ENCODE peak calls at places on chromosome 15, in seven cellular contexts. R is transverse colon, D is suprapubic skin, P is sigmoid colon, E is ovary, A is tibial nerve, N is SK-N-SH. C is an unnamed sample.

GRCh38 chr15:60520041-60520824 is 41.3 kb upstream of the ICE2 start:
- DNase-seq in R (no peak), D (no peak), P (no peak), E (no peak), A (no peak), N (no peak), C (peak; percentile 43)

GRCh38 chr15:101115887-101116680 is 135.8 kb downstream of the CHSY1 start:
- DNase-seq in R (no peak), D (peak; percentile 70), P (peak; percentile 84), E (peak; percentile 56), A (peak; percentile 36), N (no peak), C (no peak)

GRCh38 chr15:57477736-57478522 is 101.6 kb downstream of the CGNL1 start:
- DNase-seq in R (no peak), D (no peak), P (no peak), E (no peak), A (no peak), N (no peak), C (no peak)

GRCh38 chr15:101445562-101446526 is 43.7 kb downstream of the PCSK6 start:
- DNase-seq in R (no peak), D (no peak), P (peak; percentile 71), E (no peak), A (peak; percentile 44), N (no peak), C (peak; percentile 22)

GRCh38 chr15:56821721-56822425 is 88.6 kb upstream of the ZNF280D start:
- DNase-seq in R (peak; percentile 70), D (no peak), P (peak; percentile 74), E (peak; percentile 16), A (no peak), N (peak; percentile 42), C (peak; percentile 80)

GRCh38 chr15:92797168-92798052 is 102.7 kb upstream of the CHD2 start:
- DNase-seq in R (no peak), D (no peak), P (no peak), E (no peak), A (peak; percentile 95), N (peak; percentile 62), C (peak; percentile 84)

GRCh38 chr15:58773024-58773423 is 1.9 kb downstream of the MINDY2 start:
- DNase-seq in R (no peak), D (no peak), P (no peak), E (no peak), A (no peak), N (no peak), C (no peak)

GRCh38 chr15:99542828-99543227 is 23.0 kb upstream of the MEF2A start:
- DNase-seq in R (no peak), D (no peak), P (no peak), E (no peak), A (no peak), N (no peak), C (no peak)

GRCh38 chr15:62067448-62068044 is 769 bp downstream of the C2CD4A start:
- DNase-seq in R (peak; percentile 28), D (peak; percentile 68), P (peak; percentile 67), E (peak; percentile 12), A (no peak), N (peak; percentile 49), C (no peak)

GRCh38 chr15:47366884-47367283 is 350.4 kb upstream of the SEMA6D start:
- DNase-seq in R (no peak), D (no peak), P (no peak), E (no peak), A (no peak), N (no peak), C (no peak)

GRCh38 chr15:83462953-83463433 is 15.9 kb downstream of the SH3GL3 start:
- DNase-seq in R (no peak), D (no peak), P (no peak), E (no peak), A (no peak), N (no peak), C (no peak)

GRCh38 chr15:90860942-90861675 is 7.3 kb upstream of the FURIN start:
- DNase-seq in R (no peak), D (no peak), P (no peak), E (no peak), A (no peak), N (no peak), C (peak; percentile 92)

GRCh38 chr15:94305133-94305532 is 73.8 kb downstream of the MCTP2 start:
- DNase-seq in R (no peak), D (no peak), P (no peak), E (no peak), A (no peak), N (no peak), C (no peak)

GRCh38 chr15:94312946-94313345 is 81.6 kb downstream of the MCTP2 start:
- DNase-seq in R (no peak), D (no peak), P (no peak), E (no peak), A (no peak), N (no peak), C (no peak)

DNA sequence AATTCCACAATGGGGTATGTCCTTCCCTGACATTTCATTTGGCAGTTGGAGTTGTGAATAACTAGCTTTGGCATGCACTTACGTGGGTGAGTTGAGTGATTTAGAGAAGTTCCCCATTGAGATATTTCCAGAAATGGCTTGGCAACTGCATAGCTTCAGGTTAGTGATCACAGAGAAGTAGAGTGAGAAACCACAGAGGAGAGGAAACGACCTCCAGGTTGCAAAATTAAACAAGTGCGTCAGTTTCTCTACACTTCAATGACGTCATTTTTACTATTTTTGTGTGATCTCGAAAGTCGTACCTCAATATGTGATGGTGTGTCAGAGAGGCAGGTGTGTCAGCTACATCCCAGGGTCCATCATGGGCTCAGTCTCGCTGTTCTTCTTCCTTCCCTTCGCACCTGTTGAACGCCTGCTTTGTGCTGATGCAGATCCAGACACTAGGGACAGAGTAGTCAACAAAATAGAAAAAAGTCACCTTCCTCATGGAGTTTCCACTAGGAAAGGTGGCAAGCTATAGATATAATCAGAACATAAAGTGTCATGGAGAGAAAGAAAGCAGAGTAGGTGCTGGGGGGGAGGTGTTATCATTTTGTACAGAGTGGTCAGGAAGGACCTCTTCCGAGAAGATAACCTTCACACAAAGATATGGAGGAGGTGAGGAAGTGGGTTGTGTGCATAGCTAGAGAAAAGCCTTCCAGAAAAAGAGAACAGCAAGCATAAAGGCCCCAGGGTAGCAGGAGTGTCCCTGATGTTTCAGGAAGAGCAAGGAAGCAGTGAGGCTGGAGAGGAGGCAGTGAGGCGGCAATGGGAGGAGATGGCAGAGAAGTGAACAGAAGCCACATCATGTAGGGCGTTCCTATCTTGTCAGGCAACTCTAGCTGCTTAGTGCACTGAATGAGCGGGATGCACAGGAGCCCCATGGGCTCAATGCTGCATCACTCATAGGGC is 75.6 kb downstream of the MCTP2 start:
- DNase-seq in R (no peak), D (no peak), P (no peak), E (no peak), A (no peak), N (no peak), C (no peak)
- TF ChIP-seq EP300 in R (no peak), D (no peak), P (no peak), E (no peak), A (no peak), N (no peak), C (no peak)

GRCh38 chr15:67927501-67928156 is 87.8 kb upstream of the RNU6-1 start:
- DNase-seq in R (peak; percentile 45), D (no peak), P (peak; percentile 88), E (peak; percentile 87), A (no peak), N (no peak), C (peak; percentile 51)
- TF ChIP-seq EP300 in R (no peak), D (no peak), P (no peak), E (no peak), A (no peak), N (no peak), C (no peak)

GRCh38 chr15:72375846-72376581 is at the start of gene HEXA:
- DNase-seq in R (peak; percentile 97), D (peak; percentile 97), P (peak; percentile 99), E (peak; percentile 99), A (peak; percentile 98), N (peak; percentile 99), C (peak; percentile 99)
- TF ChIP-seq EP300 in R (peak; percentile 75), D (no peak), P (no peak), E (no peak), A (peak; percentile 74), N (no peak), C (peak; percentile 32)

DNA sequence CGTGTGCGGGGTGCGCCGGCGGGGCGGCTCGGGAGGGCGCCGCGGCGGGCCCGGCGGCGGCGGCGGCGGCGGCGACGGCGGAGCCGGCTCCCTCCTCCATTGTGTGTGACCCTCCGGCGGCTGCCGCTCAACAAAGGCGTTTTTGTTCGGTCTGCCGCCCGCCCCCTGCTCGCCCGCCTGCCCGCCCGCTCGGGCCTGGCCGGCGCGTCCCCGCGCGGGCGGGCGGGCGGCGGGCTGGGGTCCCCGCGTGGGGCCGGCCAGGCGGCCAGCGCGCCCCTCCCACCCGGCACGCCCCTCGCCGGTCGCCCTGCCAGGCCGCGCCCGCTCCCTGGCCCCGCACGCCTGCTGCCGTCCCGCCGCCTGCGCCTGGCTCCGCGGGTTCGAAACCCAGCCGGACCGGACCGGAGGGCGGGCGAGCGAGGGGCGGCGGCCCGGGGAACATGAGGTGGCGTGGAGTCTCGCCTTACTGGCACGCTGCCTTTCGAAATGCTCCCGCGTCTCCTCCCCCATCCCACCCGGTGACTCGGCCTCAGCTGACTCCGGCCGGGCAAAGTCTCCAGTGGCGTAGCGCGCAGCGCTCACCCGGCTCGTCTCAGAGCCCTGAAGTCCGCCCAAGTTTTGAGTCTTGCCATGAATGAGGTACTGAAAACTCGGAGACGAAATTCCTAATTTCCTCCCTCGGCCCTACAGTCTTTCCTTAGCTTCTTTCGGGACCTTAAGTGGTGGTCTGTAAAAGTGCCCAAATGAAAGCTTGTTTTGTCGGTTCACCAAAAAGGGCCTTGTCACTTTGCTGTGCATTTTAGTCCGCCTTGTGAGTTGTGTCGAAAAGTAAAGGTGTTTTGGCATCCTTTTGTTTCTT is 604 bp downstream of the MAPK6 start:
- DNase-seq in R (peak; percentile 92), D (peak; percentile 94), P (peak; percentile 95), E (peak; percentile 82), A (peak; percentile 78), N (peak; percentile 96), C (peak; percentile 91)
- TF ChIP-seq EP300 in R (peak; percentile 34), D (no peak), P (no peak), E (no peak), A (no peak), N (no peak), C (no peak)

GRCh38 chr15:89004726-89005030 is 83.6 kb upstream of the ABHD2 start:
- DNase-seq in R (no peak), D (no peak), P (no peak), E (no peak), A (no peak), N (no peak), C (no peak)

GRCh38 chr15:89003865-89004725 is 84.2 kb upstream of the ABHD2 start:
- DNase-seq in R (no peak), D (peak; percentile 27), P (no peak), E (no peak), A (no peak), N (peak; percentile 65), C (peak; percentile 78)

GRCh38 chr15:89002830-89003229 is 85.4 kb upstream of the ABHD2 start:
- DNase-seq in R (no peak), D (no peak), P (no peak), E (no peak), A (no peak), N (peak; percentile 33), C (no peak)

GRCh38 chr15:89009080-89009479 is 79.2 kb upstream of the ABHD2 start:
- DNase-seq in R (no peak), D (no peak), P (no peak), E (no peak), A (no peak), N (no peak), C (no peak)

GRCh38 chr15:89007989-89008388 is 80.3 kb upstream of the ABHD2 start:
- DNase-seq in R (no peak), D (no peak), P (no peak), E (no peak), A (no peak), N (no peak), C (no peak)
- TF ChIP-seq EP300 in R (no peak), D (no peak), P (no peak), E (no peak), A (no peak), N (no peak), C (no peak)